ENCODE peak calls at places on chromosomes 11 and 22, in ten cellular contexts. P is mesendoderm, U is cardiac muscle cell, I is cardiac fibroblast, W is AG04450, K is heart right ventricle, V is cerebellar cortex, D is ovary, Q is germinal center, X is HEK293T. H is an unnamed sample.

GRCh38 chr11:123829745-123830144 is 23.6 kb upstream of the OR6M1 start:
- DNase-seq in P (no peak), U (no peak), I (no peak), W (no peak), K (no peak), V (no peak), D (no peak), Q (no peak), X (no peak), H (no peak)

GRCh38 chr11:104164028-104164520 is at the start of gene PDGFD:
- DNase-seq in P (peak), U (peak), I (peak), W (peak), K (peak), V (peak), D (peak), Q (peak), X (peak), H (peak)

GRCh38 chr11:65288706-65289536 is 25.7 kb upstream of the CDC42EP2 start:
- DNase-seq in P (no peak), U (peak), I (no peak), W (no peak), K (peak), V (peak), D (no peak), Q (no peak), X (no peak), H (no peak)

GRCh38 chr22:17302616-17303015 is 66.6 kb upstream of the CECR2 start:
- DNase-seq in P (no peak), U (no peak), I (no peak), W (no peak), K (no peak), V (no peak), D (no peak), Q (no peak), X (no peak), H (no peak)

GRCh38 chr11:34351051-34351450 is 6.8 kb downstream of the ABTB2 start:
- DNase-seq in P (no peak), U (no peak), I (no peak), W (no peak), K (no peak), V (no peak), D (no peak), Q (no peak), X (no peak), H (no peak)

GRCh38 chr11:85682330-85683305 is 3.4 kb downstream of the CCDC89 start:
- DNase-seq in P (no peak), U (no peak), I (peak), W (peak), K (peak), V (peak), D (peak), Q (peak), X (peak), H (peak)

GRCh38 chr22:43078522-43078921 is 10.7 kb downstream of the TTLL1 start:
- DNase-seq in P (no peak), U (no peak), I (no peak), W (no peak), K (no peak), V (no peak), D (no peak), Q (no peak), X (no peak), H (no peak)

GRCh38 chr11:27447288-27447914 is 25.2 kb downstream of the LGR4 start:
- DNase-seq in P (no peak), U (no peak), I (peak), W (no peak), K (no peak), V (no peak), D (no peak), Q (no peak), X (no peak), H (peak)

GRCh38 chr11:68584097-68584496 is 100.2 kb upstream of the GAL start:
- DNase-seq in P (peak), U (peak), I (peak), W (no peak), K (peak), V (peak), D (peak), Q (peak), X (peak), H (no peak)

GRCh38 chr11:12388939-12389670 is 11.7 kb downstream of the PARVA start:
- DNase-seq in P (no peak), U (no peak), I (no peak), W (no peak), K (no peak), V (no peak), D (no peak), Q (no peak), X (no peak), H (no peak)

GRCh38 chr11:112128483-112129121 is 35.3 kb downstream of the IL18 start:
- DNase-seq in P (no peak), U (no peak), I (peak), W (peak), K (peak), V (no peak), D (no peak), Q (no peak), X (no peak), H (peak)

GRCh38 chr22:44710474-44711235 is 8.7 kb downstream of the PRR5 start:
- DNase-seq in P (no peak), U (no peak), I (no peak), W (no peak), K (no peak), V (no peak), D (no peak), Q (peak), X (no peak), H (no peak)

GRCh38 chr22:27195104-27195503 is 537.7 kb downstream of the MIAT start:
- DNase-seq in P (no peak), U (no peak), I (peak), W (no peak), K (peak), V (no peak), D (peak), Q (no peak), X (no peak), H (no peak)

GRCh38 chr11:35402751-35403454 is 16.5 kb downstream of the SLC1A2 start:
- DNase-seq in P (peak), U (no peak), I (no peak), W (no peak), K (no peak), V (no peak), D (no peak), Q (no peak), X (no peak), H (no peak)